ENCODE peak calls at places on chromosomes 13 and 19, in ten cellular contexts. D is BJ; G is cardiac muscle cell; L is NCI-H526; V is thoracic aorta; W is HS-5; U is DMS 273 treated with DMSO at 0.1 percent for 48 hours; N is suprapubic skin; X is activated T-cell treated with anti-CD3 and anti-CD28 coated beads for 1 hour; B is activated naive CD4-positive, alpha-beta T cell treated with Interleukin-2 at 50 U/mL for 16 hours. P is an unnamed sample.

GRCh38 chr19:50906217-50906616 is 5.0 kb downstream of the KLK4 start:
- DNase-seq in D (no peak), G (peak), L (no peak), V (no peak), W (no peak), U (no peak), N (no peak), X (peak), B (peak), P (no peak)

GRCh38 chr19:5966215-5966614 is 11.7 kb downstream of the RANBP3 start:
- DNase-seq in D (no peak), G (peak), L (no peak), V (no peak), W (no peak), U (no peak), N (no peak), X (no peak), B (no peak), P (no peak)

GRCh38 chr19:10118960-10119359 is 739 bp downstream of the EIF3G start:
- DNase-seq in D (no peak), G (no peak), L (no peak), V (no peak), W (no peak), U (no peak), N (no peak), X (no peak), B (peak), P (no peak)

GRCh38 chr13:30466358-30466714 is 600 bp upstream of the HMGB1 start:
- DNase-seq in D (no peak), G (no peak), L (peak), V (no peak), W (no peak), U (no peak), N (no peak), X (no peak), B (no peak), P (no peak)

GRCh38 chr13:45194081-45194939 is 6.5 kb downstream of the KCTD4 start:
- DNase-seq in D (no peak), G (peak), L (peak), V (no peak), W (no peak), U (no peak), N (no peak), X (no peak), B (no peak), P (no peak)

GRCh38 chr19:38670921-38671398 is 23.5 kb downstream of the ACTN4 start:
- DNase-seq in D (no peak), G (no peak), L (peak), V (no peak), W (no peak), U (no peak), N (no peak), X (no peak), B (no peak), P (no peak)

GRCh38 chr13:94239135-94239534 is 240.3 kb downstream of the DCT start:
- DNase-seq in D (peak), G (peak), L (no peak), V (no peak), W (no peak), U (no peak), N (no peak), X (no peak), B (no peak), P (no peak)

GRCh38 chr19:47124937-47125668 is 5.5 kb upstream of the SAE1 start:
- DNase-seq in D (no peak), G (peak), L (peak), V (no peak), W (no peak), U (peak), N (no peak), X (no peak), B (no peak), P (peak)

GRCh38 chr13:27264648-27265047 is 6.0 kb upstream of the RASL11A start:
- DNase-seq in D (no peak), G (no peak), L (no peak), V (no peak), W (no peak), U (no peak), N (no peak), X (no peak), B (no peak), P (no peak)

GRCh38 chr13:76029088-76029487 is 393.0 kb downstream of the LMO7 start:
- DNase-seq in D (no peak), G (no peak), L (no peak), V (no peak), W (no peak), U (no peak), N (no peak), X (no peak), B (no peak), P (no peak)

GRCh38 chr19:19817357-19817756 is 4.2 kb downstream of the ZNF506 start:
- DNase-seq in D (no peak), G (no peak), L (no peak), V (no peak), W (no peak), U (no peak), N (no peak), X (peak), B (peak), P (no peak)

GRCh38 chr13:99347911-99348451 is 40.8 kb upstream of the GPR183 start:
- DNase-seq in D (no peak), G (no peak), L (no peak), V (no peak), W (no peak), U (no peak), N (no peak), X (no peak), B (no peak), P (no peak)

GRCh38 chr13:99380921-99381645 is 73.9 kb upstream of the GPR183 start:
- DNase-seq in D (no peak), G (no peak), L (no peak), V (no peak), W (no peak), U (no peak), N (no peak), X (no peak), B (peak), P (no peak)